ENCODE peak calls at places on chromosomes 1 and 21, in nine cellular contexts. One of them, this sample, is unnamed.
A peak's percentile ranks its signal among the peaks of the same experiment; 100 is the strongest.

GRCh38 chr1:216902669-216903388 is 179.6 kb upstream of the ESRRG start:
- DNase-seq in OCI-LY7: no peak
- DNase-seq in endothelial cell: no peak
- DNase-seq in ascending aorta: no peak
- DNase-seq in IMR-90: peak; percentile 59
- DNase-seq in mucosa of descending colon: no peak
- DNase-seq in fibroblast of lung: peak; percentile 46
- DNase-seq in GM06990: no peak
- DNase-seq in GM13977: no peak
- DNase-seq in this sample: no peak

GRCh38 chr1:218942421-218942820 is 231.3 kb upstream of the LYPLAL1 start:
- DNase-seq in OCI-LY7: no peak
- DNase-seq in endothelial cell: no peak
- DNase-seq in ascending aorta: no peak
- DNase-seq in IMR-90: no peak
- DNase-seq in mucosa of descending colon: no peak
- DNase-seq in fibroblast of lung: no peak
- DNase-seq in GM06990: no peak
- DNase-seq in GM13977: no peak
- DNase-seq in this sample: no peak

GRCh38 chr1:66860529-66860928 is 59.5 kb upstream of the INSL5 start:
- DNase-seq in OCI-LY7: no peak
- DNase-seq in endothelial cell: no peak
- DNase-seq in ascending aorta: no peak
- DNase-seq in IMR-90: no peak
- DNase-seq in mucosa of descending colon: no peak
- DNase-seq in fibroblast of lung: no peak
- DNase-seq in GM06990: no peak
- DNase-seq in GM13977: no peak
- DNase-seq in this sample: no peak

GRCh38 chr1:23779826-23780371 is 1.7 kb downstream of the PITHD1 start:
- DNase-seq in OCI-LY7: no peak
- DNase-seq in endothelial cell: no peak
- DNase-seq in ascending aorta: no peak
- DNase-seq in IMR-90: peak; percentile 65
- DNase-seq in mucosa of descending colon: no peak
- DNase-seq in fibroblast of lung: peak; percentile 67
- DNase-seq in GM06990: no peak
- DNase-seq in GM13977: no peak
- DNase-seq in this sample: no peak

GRCh38 chr1:214135886-214136285 is 145.1 kb upstream of the SMYD2 start:
- DNase-seq in OCI-LY7: no peak
- DNase-seq in endothelial cell: no peak
- DNase-seq in ascending aorta: no peak
- DNase-seq in IMR-90: no peak
- DNase-seq in mucosa of descending colon: no peak
- DNase-seq in fibroblast of lung: no peak
- DNase-seq in GM06990: no peak
- DNase-seq in GM13977: no peak
- DNase-seq in this sample: no peak

GRCh38 chr1:1347663-1348419 is 1.4 kb downstream of the DVL1 start:
- DNase-seq in OCI-LY7: no peak
- DNase-seq in endothelial cell: no peak
- DNase-seq in ascending aorta: no peak
- DNase-seq in IMR-90: peak; percentile 25
- DNase-seq in mucosa of descending colon: peak; percentile 81
- DNase-seq in fibroblast of lung: no peak
- DNase-seq in GM06990: no peak
- DNase-seq in GM13977: no peak
- DNase-seq in this sample: no peak

GRCh38 chr1:33119532-33120217 is 38.7 kb downstream of the AZIN2 start:
- DNase-seq in OCI-LY7: peak; percentile 24
- DNase-seq in endothelial cell: no peak
- DNase-seq in ascending aorta: no peak
- DNase-seq in IMR-90: peak; percentile 46
- DNase-seq in mucosa of descending colon: no peak
- DNase-seq in fibroblast of lung: peak; percentile 19
- DNase-seq in GM06990: peak; percentile 71
- DNase-seq in GM13977: no peak
- DNase-seq in this sample: no peak

GRCh38 chr1:175861641-175862367 is 118.4 kb upstream of the TNR start:
- DNase-seq in OCI-LY7: no peak
- DNase-seq in endothelial cell: no peak
- DNase-seq in ascending aorta: no peak
- DNase-seq in IMR-90: no peak
- DNase-seq in mucosa of descending colon: no peak
- DNase-seq in fibroblast of lung: no peak
- DNase-seq in GM06990: no peak
- DNase-seq in GM13977: no peak
- DNase-seq in this sample: no peak

GRCh38 chr1:61140778-61141177 is 58.4 kb downstream of the NFIA start:
- DNase-seq in OCI-LY7: no peak
- DNase-seq in endothelial cell: no peak
- DNase-seq in ascending aorta: no peak
- DNase-seq in IMR-90: no peak
- DNase-seq in mucosa of descending colon: no peak
- DNase-seq in fibroblast of lung: no peak
- DNase-seq in GM06990: no peak
- DNase-seq in GM13977: no peak
- DNase-seq in this sample: no peak

GRCh38 chr21:37207441-37208009 is 59.6 kb downstream of the VPS26C start:
- DNase-seq in OCI-LY7: no peak
- DNase-seq in endothelial cell: no peak
- DNase-seq in ascending aorta: no peak
- DNase-seq in IMR-90: no peak
- DNase-seq in mucosa of descending colon: no peak
- DNase-seq in fibroblast of lung: peak; percentile 12
- DNase-seq in GM06990: peak; percentile 68
- DNase-seq in GM13977: peak; percentile 58
- DNase-seq in this sample: peak; percentile 74

GRCh38 chr1:206106328-206107167 is 10.6 kb downstream of the AVPR1B start:
- DNase-seq in OCI-LY7: peak; percentile 85
- DNase-seq in endothelial cell: peak; percentile 83
- DNase-seq in ascending aorta: no peak
- DNase-seq in IMR-90: peak; percentile 79
- DNase-seq in mucosa of descending colon: peak; percentile 70
- DNase-seq in fibroblast of lung: peak; percentile 78
- DNase-seq in GM06990: peak; percentile 56
- DNase-seq in GM13977: peak; percentile 87
- DNase-seq in this sample: peak; percentile 92

GRCh38 chr1:181135462-181135781 is 46.9 kb downstream of the IER5 start:
- DNase-seq in OCI-LY7: peak; percentile 43
- DNase-seq in endothelial cell: no peak
- DNase-seq in ascending aorta: no peak
- DNase-seq in IMR-90: no peak
- DNase-seq in mucosa of descending colon: no peak
- DNase-seq in fibroblast of lung: peak; percentile 56
- DNase-seq in GM06990: peak; percentile 39
- DNase-seq in GM13977: no peak
- DNase-seq in this sample: no peak

GRCh38 chr1:26574690-26575349 is 45.3 kb downstream of the RPS6KA1 start:
- DNase-seq in OCI-LY7: no peak
- DNase-seq in endothelial cell: no peak
- DNase-seq in ascending aorta: no peak
- DNase-seq in IMR-90: peak; percentile 33
- DNase-seq in mucosa of descending colon: no peak
- DNase-seq in fibroblast of lung: peak; percentile 72
- DNase-seq in GM06990: no peak
- DNase-seq in GM13977: no peak
- DNase-seq in this sample: no peak

GRCh38 chr1:226308723-226309397 is at the start of gene LIN9:
- DNase-seq in OCI-LY7: peak; percentile 95
- DNase-seq in endothelial cell: peak; percentile 95
- DNase-seq in ascending aorta: peak; percentile 67
- DNase-seq in IMR-90: peak; percentile 87
- DNase-seq in mucosa of descending colon: peak; percentile 92
- DNase-seq in fibroblast of lung: peak; percentile 88
- DNase-seq in GM06990: peak; percentile 91
- DNase-seq in GM13977: peak; percentile 95
- DNase-seq in this sample: peak; percentile 97
- TF ChIP-seq CTCF in OCI-LY7: peak; percentile 24
- TF ChIP-seq CTCF in endothelial cell: no peak
- TF ChIP-seq CTCF in ascending aorta: no peak
- TF ChIP-seq CTCF in IMR-90: no peak
- TF ChIP-seq CTCF in mucosa of descending colon: no peak
- TF ChIP-seq CTCF in fibroblast of lung: no peak
- TF ChIP-seq CTCF in GM06990: no peak
- TF ChIP-seq CTCF in GM13977: no peak
- TF ChIP-seq CTCF in this sample: no peak

GRCh38 chr1:167207940-167208623 is 12.6 kb upstream of the POU2F1 start:
- DNase-seq in OCI-LY7: peak; percentile 28
- DNase-seq in endothelial cell: no peak
- DNase-seq in ascending aorta: no peak
- DNase-seq in IMR-90: no peak
- DNase-seq in mucosa of descending colon: no peak
- DNase-seq in fibroblast of lung: no peak
- DNase-seq in GM06990: no peak
- DNase-seq in GM13977: no peak
- DNase-seq in this sample: no peak
- TF ChIP-seq CTCF in OCI-LY7: peak; percentile 69
- TF ChIP-seq CTCF in endothelial cell: no peak
- TF ChIP-seq CTCF in ascending aorta: no peak
- TF ChIP-seq CTCF in IMR-90: peak; percentile 20
- TF ChIP-seq CTCF in mucosa of descending colon: no peak
- TF ChIP-seq CTCF in fibroblast of lung: no peak
- TF ChIP-seq CTCF in GM06990: no peak
- TF ChIP-seq CTCF in GM13977: no peak
- TF ChIP-seq CTCF in this sample: peak; percentile 26

GRCh38 chr1:55483523-55483922 is 268.4 kb upstream of the USP24 start:
- DNase-seq in OCI-LY7: peak; percentile 0
- DNase-seq in endothelial cell: no peak
- DNase-seq in ascending aorta: no peak
- DNase-seq in IMR-90: no peak
- DNase-seq in mucosa of descending colon: no peak
- DNase-seq in fibroblast of lung: no peak
- DNase-seq in GM06990: no peak
- DNase-seq in GM13977: no peak
- DNase-seq in this sample: no peak
- TF ChIP-seq CTCF in OCI-LY7: peak; percentile 24
- TF ChIP-seq CTCF in endothelial cell: peak; percentile 54
- TF ChIP-seq CTCF in ascending aorta: no peak
- TF ChIP-seq CTCF in IMR-90: no peak
- TF ChIP-seq CTCF in mucosa of descending colon: no peak
- TF ChIP-seq CTCF in fibroblast of lung: no peak
- TF ChIP-seq CTCF in GM06990: no peak
- TF ChIP-seq CTCF in GM13977: peak; percentile 22
- TF ChIP-seq CTCF in this sample: no peak

GRCh38 chr1:164602480-164603093 is 43.6 kb downstream of the PBX1 start:
- DNase-seq in OCI-LY7: no peak
- DNase-seq in endothelial cell: no peak
- DNase-seq in ascending aorta: no peak
- DNase-seq in IMR-90: peak; percentile 52
- DNase-seq in mucosa of descending colon: peak; percentile 68
- DNase-seq in fibroblast of lung: peak; percentile 59
- DNase-seq in GM06990: no peak
- DNase-seq in GM13977: no peak
- DNase-seq in this sample: no peak
- TF ChIP-seq CTCF in OCI-LY7: no peak
- TF ChIP-seq CTCF in endothelial cell: no peak
- TF ChIP-seq CTCF in ascending aorta: no peak
- TF ChIP-seq CTCF in IMR-90: no peak
- TF ChIP-seq CTCF in mucosa of descending colon: no peak
- TF ChIP-seq CTCF in fibroblast of lung: no peak
- TF ChIP-seq CTCF in GM06990: no peak
- TF ChIP-seq CTCF in GM13977: no peak
- TF ChIP-seq CTCF in this sample: no peak

GRCh38 chr1:153616885-153617428 is 832 bp upstream of the S100A14 start:
- DNase-seq in OCI-LY7: no peak
- DNase-seq in endothelial cell: no peak
- DNase-seq in ascending aorta: no peak
- DNase-seq in IMR-90: no peak
- DNase-seq in mucosa of descending colon: no peak
- DNase-seq in fibroblast of lung: no peak
- DNase-seq in GM06990: no peak
- DNase-seq in GM13977: no peak
- DNase-seq in this sample: no peak

GRCh38 chr1:153615406-153615805 is 719 bp downstream of the S100A14 start:
- DNase-seq in OCI-LY7: no peak
- DNase-seq in endothelial cell: no peak
- DNase-seq in ascending aorta: no peak
- DNase-seq in IMR-90: no peak
- DNase-seq in mucosa of descending colon: no peak
- DNase-seq in fibroblast of lung: no peak
- DNase-seq in GM06990: no peak
- DNase-seq in GM13977: no peak
- DNase-seq in this sample: no peak

GRCh38 chr1:153619171-153619570 is 3.0 kb upstream of the S100A14 start:
- DNase-seq in OCI-LY7: no peak
- DNase-seq in endothelial cell: no peak
- DNase-seq in ascending aorta: no peak
- DNase-seq in IMR-90: no peak
- DNase-seq in mucosa of descending colon: peak; percentile 24
- DNase-seq in fibroblast of lung: no peak
- DNase-seq in GM06990: no peak
- DNase-seq in GM13977: no peak
- DNase-seq in this sample: no peak

GRCh38 chr1:153616144-153616884 is at the start of gene S100A14:
- DNase-seq in OCI-LY7: no peak
- DNase-seq in endothelial cell: no peak
- DNase-seq in ascending aorta: no peak
- DNase-seq in IMR-90: no peak
- DNase-seq in mucosa of descending colon: peak; percentile 93
- DNase-seq in fibroblast of lung: no peak
- DNase-seq in GM06990: no peak
- DNase-seq in GM13977: no peak
- DNase-seq in this sample: no peak

DNA sequence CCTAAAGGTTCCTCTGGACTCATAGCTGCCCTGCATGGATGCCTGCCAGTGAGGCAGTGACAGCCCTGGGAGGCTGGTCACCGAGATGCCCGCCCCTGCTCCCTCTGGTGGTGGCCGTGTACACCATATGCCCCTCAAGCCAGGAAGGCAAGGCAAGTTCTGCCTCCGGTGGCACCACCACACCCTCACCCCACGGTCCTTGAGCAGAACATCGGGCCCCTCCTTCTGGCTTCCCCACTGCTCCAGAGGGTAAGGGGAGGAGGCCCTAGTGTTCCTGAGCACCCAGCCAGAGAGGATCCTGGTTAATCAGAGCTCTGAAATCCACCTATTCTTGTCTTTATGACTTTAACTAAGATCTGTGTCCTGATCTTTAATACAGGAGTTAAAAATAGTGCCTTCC is 1.6 kb upstream of the S100A14 start:
- DNase-seq in OCI-LY7: peak; percentile 66
- DNase-seq in endothelial cell: peak; percentile 69
- DNase-seq in ascending aorta: no peak
- DNase-seq in IMR-90: no peak
- DNase-seq in mucosa of descending colon: peak; percentile 94
- DNase-seq in fibroblast of lung: peak; percentile 74
- DNase-seq in GM06990: peak; percentile 61
- DNase-seq in GM13977: peak; percentile 60
- DNase-seq in this sample: peak; percentile 88
- TF ChIP-seq CTCF in OCI-LY7: peak; percentile 69
- TF ChIP-seq CTCF in endothelial cell: no peak
- TF ChIP-seq CTCF in ascending aorta: peak; percentile 58
- TF ChIP-seq CTCF in IMR-90: peak; percentile 60
- TF ChIP-seq CTCF in mucosa of descending colon: no peak
- TF ChIP-seq CTCF in fibroblast of lung: peak; percentile 73
- TF ChIP-seq CTCF in GM06990: peak; percentile 90
- TF ChIP-seq CTCF in GM13977: peak; percentile 62
- TF ChIP-seq CTCF in this sample: peak; percentile 70

This sample was measured in osteocyte.